ENCODE peak calls at places on chromosomes 11 and 22, in seven cellular contexts. A, L, U, P, X, Y and R are unnamed samples.
A peak's percentile ranks its signal among the peaks of the same experiment; 100 is the strongest.

GRCh38 chr11:117375960-117376359 is 48.3 kb downstream of the CEP164 start:
- DNase-seq in A (no peak), L (no peak), U (no peak), P (no peak), X (no peak), Y (no peak), R (no peak)

GRCh38 chr11:61776561-61777075 is 15.8 kb downstream of the TMEM258 start:
- DNase-seq in A (peak; percentile 77), L (peak; percentile 80), U (peak; percentile 53), P (peak; percentile 75), X (no peak), Y (peak; percentile 14), R (no peak)

GRCh38 chr11:76641905-76642304 is 28.6 kb downstream of the LRRC32 start:
- DNase-seq in A (peak; percentile 9), L (no peak), U (no peak), P (no peak), X (no peak), Y (no peak), R (no peak)

GRCh38 chr11:1932681-1933080 is 13.2 kb downstream of the TNNT3 start:
- DNase-seq in A (no peak), L (no peak), U (no peak), P (no peak), X (no peak), Y (no peak), R (no peak)

GRCh38 chr11:110531056-110531756 is 101.5 kb downstream of the FDX1 start:
- DNase-seq in A (no peak), L (no peak), U (no peak), P (no peak), X (no peak), Y (no peak), R (no peak)

GRCh38 chr22:46436595-46437163 is 100.7 kb downstream of the CELSR1 start:
- DNase-seq in A (no peak), L (peak; percentile 51), U (no peak), P (no peak), X (no peak), Y (no peak), R (no peak)

GRCh38 chr11:65922565-65922964 is 3.3 kb downstream of the DRAP1 start:
- DNase-seq in A (no peak), L (no peak), U (no peak), P (no peak), X (no peak), Y (no peak), R (no peak)

GRCh38 chr11:131033151-131033651 is 116.9 kb upstream of the SNX19 start:
- DNase-seq in A (no peak), L (peak; percentile 95), U (no peak), P (no peak), X (no peak), Y (no peak), R (no peak)

GRCh38 chr11:67195971-67196418 is 70.3 kb upstream of the GRK2 start:
- DNase-seq in A (peak; percentile 24), L (peak; percentile 33), U (no peak), P (no peak), X (no peak), Y (no peak), R (no peak)

GRCh38 chr22:27775087-27775697 is 26.4 kb downstream of the MN1 start:
- DNase-seq in A (no peak), L (no peak), U (no peak), P (no peak), X (no peak), Y (no peak), R (no peak)